ENCODE peak calls at places on chromosomes 7 and 10, in nine cellular contexts. One of them, this sample, is unnamed.

GRCh38 chr7:157008-157310 is 35.4 kb upstream of the FAM20C start:
- DNase-seq in dorsolateral prefrontal cortex: no peak
- DNase-seq in body of pancreas: no peak
- DNase-seq in Peyer's patch: no peak
- DNase-seq in caudate nucleus: no peak
- DNase-seq in mesenchymal stem cell: no peak
- DNase-seq in tibial artery: no peak
- DNase-seq in stomach: no peak
- DNase-seq in thoracic aorta: no peak
- DNase-seq in this sample: no peak

GRCh38 chr7:25149844-25150243 is 24.8 kb upstream of the CYCS start:
- DNase-seq in dorsolateral prefrontal cortex: no peak
- DNase-seq in body of pancreas: no peak
- DNase-seq in Peyer's patch: no peak
- DNase-seq in caudate nucleus: no peak
- DNase-seq in mesenchymal stem cell: no peak
- DNase-seq in tibial artery: no peak
- DNase-seq in stomach: no peak
- DNase-seq in thoracic aorta: no peak
- DNase-seq in this sample: no peak

GRCh38 chr7:30995541-30995940 is 31.8 kb downstream of the GHRHR start:
- DNase-seq in dorsolateral prefrontal cortex: no peak
- DNase-seq in body of pancreas: no peak
- DNase-seq in Peyer's patch: no peak
- DNase-seq in caudate nucleus: no peak
- DNase-seq in mesenchymal stem cell: no peak
- DNase-seq in tibial artery: no peak
- DNase-seq in stomach: no peak
- DNase-seq in thoracic aorta: no peak
- DNase-seq in this sample: no peak

GRCh38 chr10:123519861-123520260 is 146.3 kb upstream of the GPR26 start:
- DNase-seq in dorsolateral prefrontal cortex: no peak
- DNase-seq in body of pancreas: no peak
- DNase-seq in Peyer's patch: no peak
- DNase-seq in caudate nucleus: no peak
- DNase-seq in mesenchymal stem cell: no peak
- DNase-seq in tibial artery: no peak
- DNase-seq in stomach: no peak
- DNase-seq in thoracic aorta: no peak
- DNase-seq in this sample: no peak

GRCh38 chr7:305410-306151 is 15.6 kb downstream of the FOXL3 start:
- DNase-seq in dorsolateral prefrontal cortex: peak
- DNase-seq in body of pancreas: no peak
- DNase-seq in Peyer's patch: no peak
- DNase-seq in caudate nucleus: no peak
- DNase-seq in mesenchymal stem cell: no peak
- DNase-seq in tibial artery: no peak
- DNase-seq in stomach: no peak
- DNase-seq in thoracic aorta: no peak
- DNase-seq in this sample: no peak

GRCh38 chr10:72597897-72598296 is 28.0 kb downstream of the MICU1 start:
- DNase-seq in dorsolateral prefrontal cortex: no peak
- DNase-seq in body of pancreas: no peak
- DNase-seq in Peyer's patch: no peak
- DNase-seq in caudate nucleus: no peak
- DNase-seq in mesenchymal stem cell: no peak
- DNase-seq in tibial artery: no peak
- DNase-seq in stomach: no peak
- DNase-seq in thoracic aorta: no peak
- DNase-seq in this sample: no peak

GRCh38 chr10:29379208-29379607 is 90.3 kb downstream of the LYZL1 start:
- DNase-seq in dorsolateral prefrontal cortex: no peak
- DNase-seq in body of pancreas: no peak
- DNase-seq in Peyer's patch: no peak
- DNase-seq in caudate nucleus: no peak
- DNase-seq in mesenchymal stem cell: no peak
- DNase-seq in tibial artery: no peak
- DNase-seq in stomach: no peak
- DNase-seq in thoracic aorta: no peak
- DNase-seq in this sample: no peak

GRCh38 chr10:128871671-128872231 is 595.3 kb upstream of the MGMT start:
- DNase-seq in dorsolateral prefrontal cortex: no peak
- DNase-seq in body of pancreas: no peak
- DNase-seq in Peyer's patch: no peak
- DNase-seq in caudate nucleus: no peak
- DNase-seq in mesenchymal stem cell: no peak
- DNase-seq in tibial artery: no peak
- DNase-seq in stomach: no peak
- DNase-seq in thoracic aorta: no peak
- DNase-seq in this sample: no peak

GRCh38 chr10:52391927-52392602 is 78.0 kb downstream of the DKK1 start:
- DNase-seq in dorsolateral prefrontal cortex: no peak
- DNase-seq in body of pancreas: no peak
- DNase-seq in Peyer's patch: no peak
- DNase-seq in caudate nucleus: no peak
- DNase-seq in mesenchymal stem cell: no peak
- DNase-seq in tibial artery: no peak
- DNase-seq in stomach: no peak
- DNase-seq in thoracic aorta: no peak
- DNase-seq in this sample: peak

GRCh38 chr10:129764011-129764900 is 199.8 kb downstream of the EBF3 start:
- DNase-seq in dorsolateral prefrontal cortex: no peak
- DNase-seq in body of pancreas: no peak
- DNase-seq in Peyer's patch: peak
- DNase-seq in caudate nucleus: no peak
- DNase-seq in mesenchymal stem cell: no peak
- DNase-seq in tibial artery: peak
- DNase-seq in stomach: peak
- DNase-seq in thoracic aorta: no peak
- DNase-seq in this sample: no peak

GRCh38 chr7:3239291-3239691 is 61.8 kb upstream of the SDK1 start:
- DNase-seq in dorsolateral prefrontal cortex: no peak
- DNase-seq in body of pancreas: peak
- DNase-seq in Peyer's patch: no peak
- DNase-seq in caudate nucleus: no peak
- DNase-seq in mesenchymal stem cell: no peak
- DNase-seq in tibial artery: no peak
- DNase-seq in stomach: no peak
- DNase-seq in thoracic aorta: no peak
- DNase-seq in this sample: peak

GRCh38 chr7:29921404-29922010 is 68.1 kb downstream of the SCRN1 start:
- DNase-seq in dorsolateral prefrontal cortex: no peak
- DNase-seq in body of pancreas: peak
- DNase-seq in Peyer's patch: peak
- DNase-seq in caudate nucleus: peak
- DNase-seq in mesenchymal stem cell: peak
- DNase-seq in tibial artery: no peak
- DNase-seq in stomach: peak
- DNase-seq in thoracic aorta: no peak
- DNase-seq in this sample: peak

GRCh38 chr7:22487978-22488642 is 11.9 kb downstream of the STEAP1B start:
- DNase-seq in dorsolateral prefrontal cortex: no peak
- DNase-seq in body of pancreas: no peak
- DNase-seq in Peyer's patch: no peak
- DNase-seq in caudate nucleus: no peak
- DNase-seq in mesenchymal stem cell: no peak
- DNase-seq in tibial artery: no peak
- DNase-seq in stomach: no peak
- DNase-seq in thoracic aorta: no peak
- DNase-seq in this sample: no peak

GRCh38 chr7:7399707-7400106 is 136.0 kb downstream of the COL28A1 start:
- DNase-seq in dorsolateral prefrontal cortex: no peak
- DNase-seq in body of pancreas: no peak
- DNase-seq in Peyer's patch: no peak
- DNase-seq in caudate nucleus: no peak
- DNase-seq in mesenchymal stem cell: no peak
- DNase-seq in tibial artery: no peak
- DNase-seq in stomach: peak
- DNase-seq in thoracic aorta: no peak
- DNase-seq in this sample: no peak

GRCh38 chr7:42429339-42429738 is 192.3 kb upstream of the GLI3 start:
- DNase-seq in dorsolateral prefrontal cortex: no peak
- DNase-seq in body of pancreas: no peak
- DNase-seq in Peyer's patch: no peak
- DNase-seq in caudate nucleus: no peak
- DNase-seq in mesenchymal stem cell: no peak
- DNase-seq in tibial artery: no peak
- DNase-seq in stomach: no peak
- DNase-seq in thoracic aorta: no peak
- DNase-seq in this sample: no peak

GRCh38 chr7:20316706-20317105 is 14.0 kb upstream of the ITGB8 start:
- DNase-seq in dorsolateral prefrontal cortex: no peak
- DNase-seq in body of pancreas: no peak
- DNase-seq in Peyer's patch: no peak
- DNase-seq in caudate nucleus: no peak
- DNase-seq in mesenchymal stem cell: no peak
- DNase-seq in tibial artery: no peak
- DNase-seq in stomach: no peak
- DNase-seq in thoracic aorta: no peak
- DNase-seq in this sample: no peak

DNA sequence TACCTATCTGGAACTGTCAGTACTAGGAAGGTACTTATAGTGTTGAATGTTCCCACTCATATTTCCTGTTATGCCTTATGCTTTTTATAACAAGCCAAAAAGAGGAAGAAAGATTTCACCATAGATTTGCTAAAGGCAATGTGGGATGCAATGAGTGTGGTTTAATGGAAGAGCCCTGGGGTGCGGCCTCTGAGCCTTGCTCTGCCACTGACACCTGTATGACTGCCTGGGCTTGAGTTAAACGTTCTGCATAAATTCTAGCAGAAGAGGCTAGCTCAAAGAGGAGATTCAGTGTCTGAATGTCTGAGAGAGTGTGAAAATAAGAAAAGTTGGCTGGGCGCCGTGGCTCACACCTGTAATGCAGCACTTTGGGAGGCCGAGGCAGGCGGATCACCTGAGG is 143.8 kb downstream of the TPST1 start:
- DNase-seq in dorsolateral prefrontal cortex: no peak
- DNase-seq in body of pancreas: peak
- DNase-seq in Peyer's patch: no peak
- DNase-seq in caudate nucleus: no peak
- DNase-seq in mesenchymal stem cell: no peak
- DNase-seq in tibial artery: no peak
- DNase-seq in stomach: no peak
- DNase-seq in thoracic aorta: no peak
- DNase-seq in this sample: no peak
- H3K27ac ChIP-seq in dorsolateral prefrontal cortex: no peak
- H3K27ac ChIP-seq in body of pancreas: no peak
- H3K27ac ChIP-seq in Peyer's patch: no peak
- H3K27ac ChIP-seq in caudate nucleus: no peak
- H3K27ac ChIP-seq in mesenchymal stem cell: peak
- H3K27ac ChIP-seq in tibial artery: peak
- H3K27ac ChIP-seq in stomach: no peak
- H3K27ac ChIP-seq in thoracic aorta: peak
- H3K27ac ChIP-seq in this sample: no peak

DNA sequence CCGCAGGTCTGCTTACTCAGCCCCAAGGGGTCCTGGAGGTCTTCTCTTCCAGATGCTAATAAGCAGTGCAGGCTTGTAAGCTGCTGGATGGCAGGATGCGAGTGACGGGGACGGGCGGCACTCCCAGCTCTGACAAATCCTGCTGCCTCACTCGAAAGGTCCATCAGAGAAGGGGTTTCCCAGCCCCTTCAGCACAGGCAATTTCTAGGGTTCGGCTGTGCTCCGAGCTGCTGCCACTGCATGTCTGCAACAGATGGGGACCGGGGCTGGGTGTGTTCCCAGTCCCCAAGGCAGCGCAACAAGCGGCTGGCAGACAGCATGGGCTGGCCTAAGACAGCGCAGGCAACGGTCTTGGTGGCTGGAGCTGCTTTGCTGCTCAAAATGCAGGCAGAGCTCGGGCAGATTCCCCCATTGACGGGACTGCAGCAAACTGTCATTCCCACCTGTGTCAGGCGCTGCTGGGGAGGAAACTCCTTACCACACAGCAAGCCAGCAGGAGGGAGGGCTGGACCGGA is 62.5 kb downstream of the PRKAG2 start:
- DNase-seq in dorsolateral prefrontal cortex: peak
- DNase-seq in body of pancreas: no peak
- DNase-seq in Peyer's patch: no peak
- DNase-seq in caudate nucleus: peak
- DNase-seq in mesenchymal stem cell: no peak
- DNase-seq in tibial artery: no peak
- DNase-seq in stomach: no peak
- DNase-seq in thoracic aorta: no peak
- DNase-seq in this sample: no peak
- H3K27ac ChIP-seq in dorsolateral prefrontal cortex: peak
- H3K27ac ChIP-seq in body of pancreas: no peak
- H3K27ac ChIP-seq in Peyer's patch: no peak
- H3K27ac ChIP-seq in caudate nucleus: peak
- H3K27ac ChIP-seq in mesenchymal stem cell: no peak
- H3K27ac ChIP-seq in tibial artery: no peak
- H3K27ac ChIP-seq in stomach: no peak
- H3K27ac ChIP-seq in thoracic aorta: no peak
- H3K27ac ChIP-seq in this sample: no peak

GRCh38 chr10:13099666-13100348 is at the start of gene OPTN:
- DNase-seq in dorsolateral prefrontal cortex: peak
- DNase-seq in body of pancreas: peak
- DNase-seq in Peyer's patch: peak
- DNase-seq in caudate nucleus: peak
- DNase-seq in mesenchymal stem cell: peak
- DNase-seq in tibial artery: peak
- DNase-seq in stomach: peak
- DNase-seq in thoracic aorta: peak
- DNase-seq in this sample: peak
- H3K27ac ChIP-seq in dorsolateral prefrontal cortex: peak
- H3K27ac ChIP-seq in body of pancreas: peak
- H3K27ac ChIP-seq in Peyer's patch: peak
- H3K27ac ChIP-seq in caudate nucleus: peak
- H3K27ac ChIP-seq in mesenchymal stem cell: peak
- H3K27ac ChIP-seq in tibial artery: peak
- H3K27ac ChIP-seq in stomach: peak
- H3K27ac ChIP-seq in thoracic aorta: peak
- H3K27ac ChIP-seq in this sample: peak

DNA sequence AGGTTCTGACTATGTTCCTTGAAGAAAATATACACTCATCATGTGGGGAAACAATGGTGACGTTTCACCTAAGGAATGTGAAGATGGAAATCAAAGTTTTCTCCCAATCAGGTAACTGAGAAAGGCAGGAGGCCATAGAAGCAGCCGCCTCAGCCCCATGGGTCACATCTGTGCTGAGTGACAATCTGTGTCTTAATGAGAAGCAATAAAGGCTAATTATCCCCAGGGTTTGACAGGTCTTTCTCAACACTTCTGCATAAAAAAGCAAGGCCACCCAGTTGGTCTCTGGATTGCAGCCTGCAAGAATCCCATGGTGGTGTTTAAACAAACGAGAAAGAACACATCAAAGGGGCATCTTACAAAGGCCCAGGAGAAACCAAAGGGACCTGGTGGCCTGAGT is 91.1 kb upstream of the TNS3 start:
- DNase-seq in dorsolateral prefrontal cortex: no peak
- DNase-seq in body of pancreas: no peak
- DNase-seq in Peyer's patch: no peak
- DNase-seq in caudate nucleus: no peak
- DNase-seq in mesenchymal stem cell: no peak
- DNase-seq in tibial artery: no peak
- DNase-seq in stomach: no peak
- DNase-seq in thoracic aorta: no peak
- DNase-seq in this sample: peak
- H3K27ac ChIP-seq in dorsolateral prefrontal cortex: no peak
- H3K27ac ChIP-seq in body of pancreas: no peak
- H3K27ac ChIP-seq in Peyer's patch: no peak
- H3K27ac ChIP-seq in caudate nucleus: no peak
- H3K27ac ChIP-seq in mesenchymal stem cell: no peak
- H3K27ac ChIP-seq in tibial artery: no peak
- H3K27ac ChIP-seq in stomach: no peak
- H3K27ac ChIP-seq in thoracic aorta: no peak
- H3K27ac ChIP-seq in this sample: no peak

This sample was measured in PC-3.